ENCODE peak calls at places on chromosome 2, in ten cellular contexts. Z, D, H, E, N, K, C, P, A and X are unnamed samples.

GRCh38 chr2:205654878-205655601 is 27.3 kb upstream of the NRP2 start:
- DNase-seq in Z (no peak), D (no peak), H (no peak), E (no peak), N (no peak), K (no peak), C (no peak), P (no peak), A (peak), X (no peak)

GRCh38 chr2:105677901-105678300 is 66.8 kb upstream of the NCK2 start:
- DNase-seq in Z (no peak), D (no peak), H (no peak), E (no peak), N (no peak), K (no peak), C (no peak), P (no peak), A (no peak), X (no peak)

GRCh38 chr2:106849253-106849652 is 36.7 kb downstream of the ST6GAL2 start:
- DNase-seq in Z (no peak), D (no peak), H (no peak), E (no peak), N (no peak), K (no peak), C (no peak), P (no peak), A (no peak), X (no peak)

GRCh38 chr2:152617464-152618187 is 99.6 kb downstream of the PRPF40A start:
- DNase-seq in Z (no peak), D (no peak), H (no peak), E (no peak), N (no peak), K (no peak), C (no peak), P (no peak), A (no peak), X (no peak)

GRCh38 chr2:218392891-218393462 is 6.7 kb upstream of the CTDSP1 start:
- DNase-seq in Z (no peak), D (no peak), H (no peak), E (no peak), N (no peak), K (no peak), C (no peak), P (no peak), A (no peak), X (no peak)

GRCh38 chr2:33395660-33396249 is 80.7 kb upstream of the RASGRP3 start:
- DNase-seq in Z (no peak), D (peak), H (no peak), E (peak), N (no peak), K (no peak), C (no peak), P (peak), A (peak), X (no peak)

GRCh38 chr2:177289824-177290632 is 25.5 kb upstream of the NFE2L2 start:
- DNase-seq in Z (no peak), D (no peak), H (no peak), E (no peak), N (no peak), K (no peak), C (no peak), P (no peak), A (no peak), X (no peak)

GRCh38 chr2:204545861-204546773 is 842 bp downstream of the PARD3B start:
- DNase-seq in Z (peak), D (no peak), H (peak), E (peak), N (no peak), K (peak), C (no peak), P (peak), A (no peak), X (no peak)

GRCh38 chr2:211055438-211055837 is 499.0 kb downstream of the CPS1 start:
- DNase-seq in Z (no peak), D (peak), H (no peak), E (no peak), N (no peak), K (no peak), C (no peak), P (no peak), A (no peak), X (no peak)

GRCh38 chr2:176079285-176079830 is 4.4 kb downstream of the EVX2 start:
- DNase-seq in Z (no peak), D (no peak), H (no peak), E (no peak), N (no peak), K (no peak), C (no peak), P (no peak), A (no peak), X (no peak)

GRCh38 chr2:240462073-240462703 is 26.7 kb downstream of the GPC1 start:
- DNase-seq in Z (peak), D (no peak), H (no peak), E (no peak), N (no peak), K (no peak), C (no peak), P (no peak), A (no peak), X (no peak)

GRCh38 chr2:122174061-122174460 is 418.6 kb downstream of the TSN start:
- DNase-seq in Z (no peak), D (no peak), H (no peak), E (no peak), N (no peak), K (no peak), C (no peak), P (no peak), A (no peak), X (no peak)

GRCh38 chr2:220504890-220505564 is 877.6 kb downstream of the SLC4A3 start:
- DNase-seq in Z (no peak), D (no peak), H (no peak), E (no peak), N (no peak), K (peak), C (no peak), P (no peak), A (no peak), X (no peak)

GRCh38 chr2:64632855-64633819 is 20.6 kb downstream of the SERTAD2 start:
- DNase-seq in Z (no peak), D (no peak), H (no peak), E (no peak), N (no peak), K (no peak), C (no peak), P (no peak), A (no peak), X (no peak)

GRCh38 chr2:178761759-178762371 is 45.4 kb downstream of the TTN start:
- DNase-seq in Z (no peak), D (peak), H (no peak), E (no peak), N (peak), K (peak), C (no peak), P (no peak), A (peak), X (peak)

GRCh38 chr2:20533993-20534591 is 87.2 kb downstream of the RHOB start:
- DNase-seq in Z (no peak), D (no peak), H (no peak), E (no peak), N (no peak), K (no peak), C (no peak), P (no peak), A (no peak), X (no peak)

GRCh38 chr2:99662761-99663341 is 173.0 kb upstream of the REV1 start:
- DNase-seq in Z (no peak), D (peak), H (no peak), E (no peak), N (peak), K (no peak), C (peak), P (no peak), A (peak), X (peak)

GRCh38 chr2:238358763-238359162 is 38.4 kb downstream of the TRAF3IP1 start:
- DNase-seq in Z (no peak), D (no peak), H (no peak), E (no peak), N (no peak), K (no peak), C (no peak), P (no peak), A (no peak), X (no peak)

GRCh38 chr2:191383486-191383885 is 138.3 kb downstream of the MYO1B start:
- DNase-seq in Z (no peak), D (no peak), H (no peak), E (no peak), N (no peak), K (no peak), C (no peak), P (no peak), A (no peak), X (no peak)

GRCh38 chr2:27095745-27096651 is 9.4 kb downstream of the KHK start:
- DNase-seq in Z (peak), D (peak), H (peak), E (peak), N (no peak), K (peak), C (peak), P (peak), A (no peak), X (peak)

GRCh38 chr2:51290725-51291124 is 258.8 kb upstream of the NRXN1 start:
- DNase-seq in Z (no peak), D (no peak), H (no peak), E (no peak), N (no peak), K (no peak), C (no peak), P (no peak), A (peak), X (no peak)

GRCh38 chr2:7127687-7128086 is 210.5 kb downstream of the RNF144A start:
- DNase-seq in Z (no peak), D (no peak), H (no peak), E (no peak), N (no peak), K (no peak), C (no peak), P (no peak), A (no peak), X (no peak)

GRCh38 chr2:18829331-18829902 is 240.0 kb upstream of the NT5C1B start:
- DNase-seq in Z (no peak), D (no peak), H (no peak), E (no peak), N (no peak), K (no peak), C (no peak), P (no peak), A (no peak), X (no peak)

GRCh38 chr2:150812664-150813408 is 325.4 kb upstream of the RND3 start:
- DNase-seq in Z (no peak), D (no peak), H (no peak), E (no peak), N (no peak), K (no peak), C (no peak), P (no peak), A (no peak), X (no peak)

GRCh38 chr2:69716555-69717120 is 25.3 kb upstream of the ANXA4 start:
- DNase-seq in Z (no peak), D (no peak), H (no peak), E (no peak), N (no peak), K (no peak), C (no peak), P (no peak), A (no peak), X (no peak)

GRCh38 chr2:121185571-121186074 is 99.4 kb downstream of the TFCP2L1 start:
- DNase-seq in Z (no peak), D (no peak), H (no peak), E (no peak), N (no peak), K (peak), C (no peak), P (no peak), A (no peak), X (no peak)

GRCh38 chr2:47075361-47076125 is 79.6 kb downstream of the STPG4 start:
- DNase-seq in Z (no peak), D (peak), H (no peak), E (no peak), N (no peak), K (no peak), C (no peak), P (no peak), A (no peak), X (no peak)

GRCh38 chr2:86661333-86661732 is 37.7 kb upstream of the RNF103 start:
- DNase-seq in Z (no peak), D (no peak), H (no peak), E (no peak), N (no peak), K (no peak), C (no peak), P (no peak), A (no peak), X (no peak)

GRCh38 chr2:30335981-30336538 is 104.7 kb downstream of the LBH start:
- DNase-seq in Z (no peak), D (no peak), H (no peak), E (no peak), N (no peak), K (no peak), C (no peak), P (no peak), A (no peak), X (no peak)

GRCh38 chr2:198762456-198762855 is 695.3 kb downstream of the SATB2 start:
- DNase-seq in Z (no peak), D (peak), H (no peak), E (no peak), N (no peak), K (no peak), C (no peak), P (no peak), A (peak), X (no peak)

GRCh38 chr2:6111676-6112294 is 419.6 kb downstream of the SOX11 start:
- DNase-seq in Z (no peak), D (no peak), H (no peak), E (no peak), N (no peak), K (no peak), C (no peak), P (no peak), A (no peak), X (no peak)

GRCh38 chr2:236618370-236618769 is 48.7 kb downstream of the ACKR3 start:
- DNase-seq in Z (no peak), D (no peak), H (no peak), E (no peak), N (no peak), K (no peak), C (no peak), P (no peak), A (no peak), X (no peak)

GRCh38 chr2:8357738-8358137 is 324.1 kb upstream of the ID2 start:
- DNase-seq in Z (no peak), D (no peak), H (no peak), E (no peak), N (no peak), K (no peak), C (no peak), P (no peak), A (no peak), X (no peak)

GRCh38 chr2:109644571-109645275 is 30.6 kb downstream of the SOWAHC start:
- DNase-seq in Z (peak), D (peak), H (no peak), E (no peak), N (no peak), K (peak), C (peak), P (no peak), A (no peak), X (no peak)

GRCh38 chr2:120829633-120830025 is 94.0 kb downstream of the GLI2 start:
- DNase-seq in Z (no peak), D (no peak), H (no peak), E (no peak), N (no peak), K (no peak), C (no peak), P (no peak), A (no peak), X (no peak)

GRCh38 chr2:24984912-24985311 is 13.2 kb upstream of the DNAJC27 start:
- DNase-seq in Z (no peak), D (peak), H (no peak), E (no peak), N (no peak), K (peak), C (peak), P (no peak), A (no peak), X (peak)

GRCh38 chr2:45898819-45899218 is 247.3 kb downstream of the PRKCE start:
- DNase-seq in Z (no peak), D (peak), H (no peak), E (no peak), N (no peak), K (no peak), C (no peak), P (no peak), A (no peak), X (no peak)

GRCh38 chr2:30239308-30240161 is 8.2 kb downstream of the LBH start:
- DNase-seq in Z (peak), D (peak), H (no peak), E (peak), N (no peak), K (peak), C (peak), P (peak), A (peak), X (no peak)